ENCODE peak calls at places on chromosomes 13 and 19, in four cellular contexts. T, X, K and H are unnamed samples.

GRCh38 chr19:50365434-50366306 is at the start of gene NAPSA:
- DNase-seq in K (no peak), X (no peak), T (no peak), H (no peak)

GRCh38 chr13:24151864-24152263 is 8.7 kb upstream of the SPATA13 start:
- DNase-seq in X (no peak), K (no peak), T (no peak), H (no peak)

GRCh38 chr19:49364083-49364687 is 508 bp downstream of the DKKL1 start:
- DNase-seq in K (peak; percentile 71), X (no peak), T (no peak), H (no peak)

GRCh38 chr13:30985637-30986205 is 53.3 kb downstream of the TEX26 start:
- DNase-seq in X (no peak), T (no peak), K (no peak), H (no peak)

GRCh38 chr13:69704311-69704710 is 403.3 kb upstream of the ATXN8OS start:
- DNase-seq in K (no peak), X (no peak), T (no peak), H (no peak)

GRCh38 chr13:77928909-77929308 is 10.3 kb upstream of the EDNRB start:
- DNase-seq in X (no peak), T (no peak), K (no peak), H (no peak)

GRCh38 chr13:32650705-32651311 is 64.6 kb downstream of the PDS5B start:
- DNase-seq in X (peak; percentile 33), T (peak; percentile 62), K (no peak), H (peak; percentile 72)

GRCh38 chr13:101868585-101869469 is 416.4 kb downstream of the ITGBL1 start:
- DNase-seq in T (no peak), K (no peak), X (no peak), H (no peak)

GRCh38 chr19:15437355-15438123 is 12.2 kb downstream of the WIZ start:
- DNase-seq in K (peak; percentile 85), X (no peak), T (no peak), H (no peak)

GRCh38 chr19:10168386-10168948 is 26.3 kb downstream of the DNMT1 start:
- DNase-seq in K (no peak), T (no peak), X (no peak), H (no peak)

GRCh38 chr19:45919678-45920077 is 5.1 kb upstream of the NANOS2 start:
- DNase-seq in K (no peak), X (no peak), T (no peak), H (no peak)

GRCh38 chr19:6272913-6273600 is 6.7 kb downstream of the MLLT1 start:
- DNase-seq in X (no peak), K (no peak), T (no peak), H (no peak)

GRCh38 chr19:11921852-11922495 is 2.9 kb upstream of the ZNF700 start:
- DNase-seq in X (no peak), T (no peak), K (no peak), H (no peak)

GRCh38 chr13:96946709-96947311 is 47.5 kb downstream of the OXGR1 start:
- DNase-seq in K (no peak), T (peak; percentile 50), X (no peak), H (no peak)

GRCh38 chr13:109479534-109479933 is 306.8 kb downstream of the IRS2 start:
- DNase-seq in K (no peak), X (no peak), T (no peak), H (no peak)

GRCh38 chr19:45442927-45443461 is 19.3 kb upstream of the ERCC1 start:
- DNase-seq in K (peak; percentile 80), X (no peak), T (peak; percentile 58), H (peak; percentile 90)

GRCh38 chr13:50990540-50991506 is 81.2 kb downstream of the RNASEH2B start:
- DNase-seq in K (no peak), T (no peak), X (peak; percentile 27), H (peak; percentile 77)

GRCh38 chr19:16894080-16894479 is 5.3 kb downstream of the F2RL3 start:
- DNase-seq in K (no peak), X (no peak), T (no peak), H (no peak)

GRCh38 chr13:50732712-50733111 is 110.8 kb downstream of the DLEU7 start:
- DNase-seq in X (no peak), K (no peak), T (no peak), H (no peak)

GRCh38 chr19:3249408-3249807 is 24.9 kb downstream of the CELF5 start:
- DNase-seq in X (no peak), K (no peak), T (no peak), H (no peak)

GRCh38 chr19:46271488-46272197 is 25.2 kb upstream of the HIF3A start:
- DNase-seq in T (no peak), K (no peak), X (no peak), H (no peak)

GRCh38 chr13:113064534-113065405 is 40.8 kb upstream of the F7 start:
- DNase-seq in T (no peak), K (no peak), X (no peak), H (no peak)

GRCh38 chr13:48975926-48976676 is 389 bp downstream of the FNDC3A start:
- DNase-seq in X (peak; percentile 79), K (peak; percentile 92), T (peak; percentile 81), H (peak; percentile 77)

GRCh38 chr19:13503570-13504235 is 2.6 kb downstream of the CACNA1A start:
- DNase-seq in T (no peak), K (no peak), X (no peak), H (no peak)

GRCh38 chr19:7908742-7909461 is 5.2 kb downstream of the MAP2K7 start:
- DNase-seq in K (peak; percentile 61), X (no peak), T (no peak), H (no peak)

GRCh38 chr19:3546119-3546518 is 7.1 kb downstream of the TEKTIP1 start:
- DNase-seq in K (no peak), X (no peak), T (no peak), H (no peak)

GRCh38 chr13:81872581-81872980 is 1531.7 kb upstream of the SPRY2 start:
- DNase-seq in K (no peak), X (peak; percentile 8), T (no peak), H (no peak)

GRCh38 chr19:45361608-45362007 is 8.8 kb downstream of the ERCC2 start:
- DNase-seq in X (no peak), K (no peak), T (no peak), H (no peak)

GRCh38 chr13:33554919-33555791 is 262.8 kb upstream of the RFC3 start:
- DNase-seq in K (no peak), T (no peak), X (no peak), H (no peak)

GRCh38 chr19:7907544-7907943 is 3.9 kb downstream of the MAP2K7 start:
- DNase-seq in K (no peak), X (no peak), T (no peak), H (no peak)

GRCh38 chr13:19810151-19810550 is 27.4 kb upstream of the PSPC1 start:
- DNase-seq in K (no peak), T (no peak), X (no peak), H (no peak)

GRCh38 chr13:52399708-52400107 is 6.3 kb downstream of the THSD1 start:
- DNase-seq in K (no peak), X (no peak), T (no peak), H (no peak)

GRCh38 chr13:32092471-32092870 is 60.9 kb downstream of the FRY start:
- DNase-seq in X (no peak), K (no peak), T (no peak), H (no peak)

GRCh38 chr19:41299755-41300089 is 10.2 kb upstream of the CCDC97 start:
- DNase-seq in K (peak; percentile 84), X (no peak), T (no peak), H (peak; percentile 87)

GRCh38 chr13:84025828-84026227 is 143.6 kb upstream of the SLITRK1 start:
- DNase-seq in T (no peak), X (no peak), K (no peak), H (no peak)

GRCh38 chr13:93727301-93728141 is 500.9 kb downstream of the GPC6 start:
- DNase-seq in X (no peak), T (no peak), K (no peak), H (no peak)

GRCh38 chr13:112690242-112690943 is 555 bp downstream of the ATP11A start:
- DNase-seq in T (peak; percentile 47), K (peak; percentile 71), X (no peak), H (no peak)

GRCh38 chr19:39299404-39299803 is 3.2 kb downstream of the IFNL1 start:
- DNase-seq in X (no peak), T (no peak), K (no peak), H (no peak)

GRCh38 chr19:1905071-1905862 is at the start of the genes ADAT3 and SCAMP4:
- DNase-seq in T (peak; percentile 99), X (peak; percentile 97), K (peak; percentile 99), H (peak; percentile 97)

GRCh38 chr19:1907563-1908363 is 2.6 kb downstream of the ADAT3 start:
- DNase-seq in K (no peak), T (peak; percentile 82), X (no peak), H (no peak)

GRCh38 chr19:1908364-1908678 is 3.1 kb downstream of the ADAT3 start:
- DNase-seq in K (no peak), X (no peak), T (no peak), H (no peak)

GRCh38 chr19:1905863-1906375 is 720 bp downstream of the ADAT3 start:
- DNase-seq in T (no peak), K (no peak), X (no peak), H (no peak)

DNA sequence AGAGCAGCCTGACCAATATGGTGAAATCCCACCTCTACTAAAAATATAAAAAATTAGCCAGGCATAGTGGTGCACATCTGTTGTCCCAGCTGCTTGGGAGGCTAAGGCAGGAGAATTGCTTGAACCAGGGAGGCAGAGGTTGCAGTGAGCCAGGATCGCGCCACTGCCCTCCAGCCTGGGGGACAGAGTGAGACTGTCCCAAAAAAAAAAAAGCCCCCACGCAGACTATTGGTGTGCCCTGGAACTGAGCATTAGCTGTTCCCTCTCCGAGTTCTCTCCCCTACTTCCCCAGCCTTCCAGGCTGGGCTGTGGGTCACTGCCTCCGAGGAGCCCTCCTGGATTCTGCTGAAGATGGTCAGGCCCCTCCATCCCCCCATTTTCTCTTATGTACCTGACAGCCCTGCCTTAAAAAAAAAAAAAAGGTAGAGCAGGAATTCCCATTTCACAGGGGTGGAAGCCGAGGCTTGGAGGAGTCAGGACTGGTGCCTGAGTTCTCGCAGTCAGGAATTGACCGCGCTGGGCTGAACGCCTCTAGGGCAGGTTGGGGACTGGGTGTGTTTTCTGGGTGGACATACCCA is 1.9 kb downstream of the ADAT3 start:
- DNase-seq in X (no peak), T (no peak), K (no peak), H (no peak)
- H3K4me1 ChIP-seq in X (peaks cover 7% of the 10 kb centered on the region), T (peaks cover 9% of the 10 kb centered on the region), K (no peaks in the 10 kb centered on the region), H (no peaks in the 10 kb centered on the region)

GRCh38 chr13:41012536-41012935 is 6.6 kb downstream of the ELF1 start:
- DNase-seq in X (no peak), K (no peak), T (no peak), H (no peak)
- H3K36me3 ChIP-seq in X (no peaks in the 10 kb centered on the region), K (no peaks in the 10 kb centered on the region), T (no peaks in the 10 kb centered on the region), H (no peaks in the 10 kb centered on the region)

GRCh38 chr19:23273594-23274412 is 23.6 kb upstream of the ZNF724 start:
- DNase-seq in T (peak; percentile 96), K (peak; percentile 96), X (peak; percentile 90), H (peak; percentile 96)
- H3K4me3 ChIP-seq in T (peak overlapping the region; percentile 91), K (peak overlapping the region; percentile 94), X (peak overlapping the region; percentile 100), H (peak overlapping the region; percentile 95)

DNA sequence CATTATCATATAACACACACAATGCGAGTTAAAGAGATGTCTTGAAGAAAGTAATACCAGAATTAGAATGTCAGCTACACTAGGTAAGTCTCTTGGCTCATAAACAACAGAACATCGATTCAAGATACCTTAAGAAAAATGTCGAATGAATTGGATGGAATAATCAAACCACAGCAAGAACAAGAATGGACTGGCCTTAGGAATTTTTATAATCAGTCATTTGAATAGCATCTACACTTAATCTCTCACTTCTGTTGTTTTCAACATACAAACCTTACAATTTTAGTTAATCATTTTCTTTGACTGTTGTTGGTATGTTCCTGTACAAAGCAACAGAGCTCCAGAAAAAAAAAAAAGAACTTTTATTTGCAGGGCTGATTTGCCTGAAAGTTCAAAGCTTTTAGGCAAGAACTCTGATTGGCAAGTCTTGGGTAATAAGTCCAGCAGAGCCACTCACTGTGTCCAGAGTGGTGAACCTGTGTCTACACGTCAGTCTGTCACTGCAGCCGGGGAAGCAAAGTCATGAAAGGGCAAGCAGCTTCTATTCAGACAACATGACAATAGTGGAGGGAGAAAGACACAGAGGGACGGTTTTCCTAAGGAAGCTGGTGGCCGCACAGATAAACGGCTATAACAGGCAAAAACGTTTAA is 1026.1 kb upstream of the MIR17HG start:
- DNase-seq in K (no peak), X (peak; percentile 21), T (no peak), H (no peak)
- H3K4me1 ChIP-seq in K (no peaks in the 10 kb centered on the region), X (peaks cover 3% of the 10 kb centered on the region), T (no peaks in the 10 kb centered on the region), H (no peaks in the 10 kb centered on the region)